ENCODE peak calls at places on chromosomes 7 and 10, in nine cellular contexts. One of them, this sample, is unnamed.

GRCh38 chr10:50972591-50972990 is 87.2 kb upstream of the A1CF start:
- DNase-seq in A549: no peak
- DNase-seq in IMR-90: no peak
- DNase-seq in thyroid gland: no peak
- DNase-seq in adrenal gland: no peak
- DNase-seq in K562: no peak
- DNase-seq in spleen: no peak
- DNase-seq in body of pancreas: peak; percentile 74
- DNase-seq in heart left ventricle: no peak
- DNase-seq in this sample: no peak

GRCh38 chr7:63900394-63901203 is 98.0 kb upstream of the ZNF722 start:
- DNase-seq in spleen: peak; percentile 97
- DNase-seq in heart left ventricle: peak; percentile 97
- DNase-seq in thyroid gland: peak; percentile 97
- DNase-seq in body of pancreas: peak; percentile 97
- DNase-seq in K562: peak; percentile 73
- DNase-seq in adrenal gland: peak; percentile 88
- DNase-seq in IMR-90: no peak
- DNase-seq in A549: no peak
- DNase-seq in this sample: no peak

GRCh38 chr7:158252837-158253669 is 334.6 kb downstream of the PTPRN2 start:
- DNase-seq in heart left ventricle: peak; percentile 1
- DNase-seq in spleen: peak; percentile 61
- DNase-seq in K562: no peak
- DNase-seq in A549: no peak
- DNase-seq in IMR-90: no peak
- DNase-seq in adrenal gland: no peak
- DNase-seq in body of pancreas: no peak
- DNase-seq in thyroid gland: peak; percentile 37
- DNase-seq in this sample: no peak

GRCh38 chr10:102235598-102235920 is 5.8 kb downstream of the PITX3 start:
- DNase-seq in body of pancreas: no peak
- DNase-seq in A549: peak; percentile 41
- DNase-seq in adrenal gland: no peak
- DNase-seq in thyroid gland: no peak
- DNase-seq in spleen: no peak
- DNase-seq in IMR-90: peak; percentile 28
- DNase-seq in K562: no peak
- DNase-seq in heart left ventricle: no peak
- DNase-seq in this sample: no peak

GRCh38 chr10:113980408-113981087 is 63.1 kb upstream of the ADRB1 start:
- DNase-seq in A549: no peak
- DNase-seq in thyroid gland: no peak
- DNase-seq in spleen: no peak
- DNase-seq in heart left ventricle: no peak
- DNase-seq in IMR-90: no peak
- DNase-seq in adrenal gland: no peak
- DNase-seq in body of pancreas: no peak
- DNase-seq in K562: no peak
- DNase-seq in this sample: no peak

GRCh38 chr7:5797179-5797578 is 15.7 kb upstream of the RNF216 start:
- DNase-seq in IMR-90: no peak
- DNase-seq in thyroid gland: no peak
- DNase-seq in A549: no peak
- DNase-seq in K562: no peak
- DNase-seq in body of pancreas: no peak
- DNase-seq in heart left ventricle: no peak
- DNase-seq in adrenal gland: no peak
- DNase-seq in spleen: no peak
- DNase-seq in this sample: no peak

GRCh38 chr7:112202819-112203218 is 3.4 kb downstream of the DOCK4 start:
- DNase-seq in heart left ventricle: no peak
- DNase-seq in A549: no peak
- DNase-seq in adrenal gland: peak; percentile 27
- DNase-seq in body of pancreas: peak; percentile 56
- DNase-seq in spleen: no peak
- DNase-seq in thyroid gland: peak; percentile 57
- DNase-seq in K562: peak; percentile 41
- DNase-seq in IMR-90: no peak
- DNase-seq in this sample: no peak

GRCh38 chr10:50216894-50217293 is 34.4 kb downstream of the ASAH2 start:
- DNase-seq in heart left ventricle: no peak
- DNase-seq in adrenal gland: no peak
- DNase-seq in body of pancreas: no peak
- DNase-seq in thyroid gland: no peak
- DNase-seq in IMR-90: peak; percentile 10
- DNase-seq in K562: no peak
- DNase-seq in spleen: no peak
- DNase-seq in A549: no peak
- DNase-seq in this sample: no peak

GRCh38 chr7:28091190-28091589 is 89.4 kb downstream of the JAZF1 start:
- DNase-seq in body of pancreas: no peak
- DNase-seq in heart left ventricle: no peak
- DNase-seq in thyroid gland: no peak
- DNase-seq in adrenal gland: no peak
- DNase-seq in spleen: no peak
- DNase-seq in IMR-90: no peak
- DNase-seq in A549: no peak
- DNase-seq in K562: no peak
- DNase-seq in this sample: no peak

GRCh38 chr7:28093617-28094232 is 86.9 kb downstream of the JAZF1 start:
- DNase-seq in heart left ventricle: no peak
- DNase-seq in A549: peak; percentile 62
- DNase-seq in body of pancreas: peak; percentile 58
- DNase-seq in adrenal gland: peak; percentile 84
- DNase-seq in IMR-90: peak; percentile 70
- DNase-seq in spleen: peak; percentile 90
- DNase-seq in thyroid gland: peak; percentile 59
- DNase-seq in K562: peak; percentile 72
- DNase-seq in this sample: peak; percentile 73

GRCh38 chr7:28096713-28097112 is 83.9 kb downstream of the JAZF1 start:
- DNase-seq in K562: peak; percentile 55
- DNase-seq in IMR-90: peak; percentile 72
- DNase-seq in A549: peak; percentile 72
- DNase-seq in adrenal gland: peak; percentile 58
- DNase-seq in thyroid gland: peak; percentile 46
- DNase-seq in heart left ventricle: peak; percentile 48
- DNase-seq in body of pancreas: peak; percentile 54
- DNase-seq in spleen: no peak
- DNase-seq in this sample: peak; percentile 81
- TF ChIP-seq POLR2A in K562: no peak
- TF ChIP-seq POLR2A in IMR-90: no peak
- TF ChIP-seq POLR2A in A549: no peak
- TF ChIP-seq POLR2A in adrenal gland: no peak
- TF ChIP-seq POLR2A in thyroid gland: no peak
- TF ChIP-seq POLR2A in heart left ventricle: no peak
- TF ChIP-seq POLR2A in body of pancreas: no peak
- TF ChIP-seq POLR2A in spleen: no peak
- TF ChIP-seq POLR2A in this sample: no peak

GRCh38 chr7:2354173-2355078 is at the start of gene EIF3B:
- DNase-seq in A549: peak; percentile 91
- DNase-seq in adrenal gland: peak; percentile 92
- DNase-seq in IMR-90: peak; percentile 94
- DNase-seq in body of pancreas: peak; percentile 88
- DNase-seq in heart left ventricle: peak; percentile 92
- DNase-seq in thyroid gland: peak; percentile 85
- DNase-seq in spleen: peak; percentile 97
- DNase-seq in K562: peak; percentile 94
- DNase-seq in this sample: peak; percentile 99

GRCh38 chr7:2355079-2356008 is 717 bp downstream of the EIF3B start:
- DNase-seq in adrenal gland: peak; percentile 18
- DNase-seq in heart left ventricle: no peak
- DNase-seq in spleen: peak; percentile 91
- DNase-seq in IMR-90: no peak
- DNase-seq in K562: peak; percentile 51
- DNase-seq in A549: peak; percentile 31
- DNase-seq in body of pancreas: no peak
- DNase-seq in thyroid gland: no peak
- DNase-seq in this sample: peak; percentile 50

GRCh38 chr7:2357165-2357564 is 2.5 kb downstream of the EIF3B start:
- DNase-seq in adrenal gland: peak; percentile 28
- DNase-seq in spleen: no peak
- DNase-seq in thyroid gland: no peak
- DNase-seq in IMR-90: no peak
- DNase-seq in heart left ventricle: no peak
- DNase-seq in K562: peak; percentile 45
- DNase-seq in A549: no peak
- DNase-seq in body of pancreas: no peak
- DNase-seq in this sample: no peak

GRCh38 chr7:2353113-2353512 is 1.5 kb upstream of the EIF3B start:
- DNase-seq in thyroid gland: no peak
- DNase-seq in IMR-90: no peak
- DNase-seq in body of pancreas: no peak
- DNase-seq in spleen: no peak
- DNase-seq in K562: no peak
- DNase-seq in A549: no peak
- DNase-seq in adrenal gland: no peak
- DNase-seq in heart left ventricle: no peak
- DNase-seq in this sample: peak; percentile 23

DNA sequence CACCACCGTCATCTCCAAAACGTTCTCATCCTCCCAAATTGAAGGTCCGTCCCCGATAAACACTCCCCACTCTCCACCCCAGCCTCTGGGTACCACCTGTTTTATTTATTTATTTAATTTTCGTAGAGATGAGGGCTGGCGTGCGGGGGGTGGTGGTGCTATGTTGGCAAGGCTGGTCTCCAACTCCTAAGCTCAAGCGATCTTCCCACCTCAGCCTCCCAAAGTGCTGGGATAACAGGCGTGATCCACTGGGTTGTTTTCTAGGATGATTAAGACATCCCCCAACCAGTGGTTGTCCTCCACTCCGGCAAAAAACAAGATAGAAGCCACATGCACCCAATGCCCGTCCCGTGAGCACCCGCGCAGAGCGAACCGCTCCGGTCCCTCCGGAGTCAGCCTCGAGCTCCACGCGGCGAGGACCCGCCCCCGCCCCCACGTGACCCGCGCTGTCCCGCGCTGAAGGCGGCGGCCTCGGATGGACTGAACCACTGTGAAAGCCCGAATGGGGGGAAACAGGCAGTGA is 916 bp upstream of the EIF3B start:
- DNase-seq in A549: peak; percentile 95
- DNase-seq in adrenal gland: peak; percentile 90
- DNase-seq in K562: peak; percentile 94
- DNase-seq in thyroid gland: peak; percentile 88
- DNase-seq in spleen: peak; percentile 98
- DNase-seq in body of pancreas: peak; percentile 91
- DNase-seq in IMR-90: peak; percentile 86
- DNase-seq in heart left ventricle: peak; percentile 92
- DNase-seq in this sample: peak; percentile 98
- TF ChIP-seq POLR2A in A549: peak; percentile 98
- TF ChIP-seq POLR2A in adrenal gland: peak; percentile 20
- TF ChIP-seq POLR2A in K562: peak; percentile 88
- TF ChIP-seq POLR2A in thyroid gland: peak; percentile 43
- TF ChIP-seq POLR2A in spleen: no peak
- TF ChIP-seq POLR2A in body of pancreas: peak; percentile 63
- TF ChIP-seq POLR2A in IMR-90: no peak
- TF ChIP-seq POLR2A in heart left ventricle: no peak
- TF ChIP-seq POLR2A in this sample: peak; percentile 66

GRCh38 chr7:30284298-30285066 is at the start of gene ZNRF2:
- DNase-seq in IMR-90: peak; percentile 95
- DNase-seq in K562: peak; percentile 99
- DNase-seq in adrenal gland: peak; percentile 100
- DNase-seq in heart left ventricle: peak; percentile 99
- DNase-seq in body of pancreas: peak; percentile 100
- DNase-seq in thyroid gland: peak; percentile 100
- DNase-seq in A549: peak; percentile 95
- DNase-seq in spleen: peak; percentile 100
- DNase-seq in this sample: peak; percentile 100
- TF ChIP-seq POLR2A in IMR-90: no peak
- TF ChIP-seq POLR2A in K562: peak; percentile 56
- TF ChIP-seq POLR2A in adrenal gland: peak; percentile 54
- TF ChIP-seq POLR2A in heart left ventricle: no peak
- TF ChIP-seq POLR2A in body of pancreas: peak; percentile 88
- TF ChIP-seq POLR2A in thyroid gland: peak; percentile 79
- TF ChIP-seq POLR2A in A549: peak; percentile 52
- TF ChIP-seq POLR2A in spleen: peak; percentile 65
- TF ChIP-seq POLR2A in this sample: peak; percentile 72

GRCh38 chr10:123157210-123157609 is 3.0 kb downstream of the BUB3 start:
- DNase-seq in K562: peak; percentile 13
- DNase-seq in thyroid gland: no peak
- DNase-seq in body of pancreas: no peak
- DNase-seq in IMR-90: peak; percentile 82
- DNase-seq in A549: no peak
- DNase-seq in heart left ventricle: no peak
- DNase-seq in adrenal gland: no peak
- DNase-seq in spleen: no peak
- DNase-seq in this sample: peak; percentile 39

GRCh38 chr10:123154943-123155505 is 822 bp downstream of the BUB3 start:
- DNase-seq in adrenal gland: peak; percentile 62
- DNase-seq in spleen: no peak
- DNase-seq in IMR-90: peak; percentile 40
- DNase-seq in heart left ventricle: no peak
- DNase-seq in thyroid gland: no peak
- DNase-seq in A549: no peak
- DNase-seq in K562: peak; percentile 60
- DNase-seq in body of pancreas: peak; percentile 30
- DNase-seq in this sample: peak; percentile 84

GRCh38 chr10:123153486-123154091 is 613 bp upstream of the BUB3 start:
- DNase-seq in adrenal gland: no peak
- DNase-seq in body of pancreas: no peak
- DNase-seq in A549: no peak
- DNase-seq in spleen: peak; percentile 69
- DNase-seq in thyroid gland: no peak
- DNase-seq in heart left ventricle: no peak
- DNase-seq in K562: no peak
- DNase-seq in IMR-90: no peak
- DNase-seq in this sample: no peak

GRCh38 chr10:123156091-123156490 is 1.9 kb downstream of the BUB3 start:
- DNase-seq in K562: no peak
- DNase-seq in spleen: no peak
- DNase-seq in adrenal gland: no peak
- DNase-seq in thyroid gland: no peak
- DNase-seq in IMR-90: peak; percentile 53
- DNase-seq in A549: no peak
- DNase-seq in heart left ventricle: no peak
- DNase-seq in body of pancreas: no peak
- DNase-seq in this sample: peak; percentile 50

DNA sequence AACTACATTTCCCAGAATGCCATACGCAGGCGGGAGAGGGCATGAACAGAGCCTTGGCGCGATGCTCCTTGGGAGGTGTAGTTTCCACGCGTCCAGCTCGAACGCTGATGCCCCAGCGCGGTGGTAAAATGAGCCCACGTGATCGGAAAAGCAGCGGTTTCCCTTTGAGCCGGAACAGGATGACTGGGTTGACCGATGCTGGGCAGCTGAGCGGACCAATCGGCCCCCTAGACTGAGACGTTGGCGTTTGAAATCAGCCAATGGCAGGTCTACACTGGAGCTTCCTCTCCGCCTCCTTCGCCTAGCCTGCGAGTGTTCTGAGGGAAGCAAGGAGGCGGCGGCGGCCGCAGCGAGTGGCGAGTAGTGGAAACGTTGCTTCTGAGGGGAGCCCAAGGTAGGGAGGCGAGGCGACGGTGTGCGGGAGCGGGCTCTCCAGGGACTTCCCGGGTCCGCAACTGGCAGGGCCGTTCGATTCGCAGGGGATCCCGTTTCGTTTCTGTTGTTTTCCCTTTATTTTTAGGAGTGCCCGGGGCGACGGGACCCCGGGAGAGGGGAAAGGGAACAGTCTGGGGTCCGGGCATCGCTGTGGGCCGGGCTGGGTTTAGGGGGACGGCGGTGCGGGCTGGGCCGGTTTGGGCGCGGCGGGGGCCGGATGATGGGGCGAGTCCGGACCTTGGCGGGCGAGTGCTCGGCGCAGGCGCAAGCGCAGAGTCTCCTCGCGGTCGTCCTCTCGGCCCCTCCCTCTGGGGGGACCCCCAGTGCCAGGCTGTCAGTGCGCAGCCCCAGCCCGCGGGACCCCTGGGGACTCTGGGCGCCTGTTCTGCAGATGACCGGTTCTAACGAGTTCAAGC is at the start of gene BUB3:
- DNase-seq in thyroid gland: peak; percentile 99
- DNase-seq in spleen: peak; percentile 98
- DNase-seq in A549: peak; percentile 99
- DNase-seq in body of pancreas: peak; percentile 98
- DNase-seq in IMR-90: peak; percentile 100
- DNase-seq in K562: peak; percentile 97
- DNase-seq in heart left ventricle: peak; percentile 99
- DNase-seq in adrenal gland: peak; percentile 99
- DNase-seq in this sample: peak; percentile 99
- TF ChIP-seq POLR2A in thyroid gland: peak; percentile 83
- TF ChIP-seq POLR2A in spleen: peak; percentile 72
- TF ChIP-seq POLR2A in A549: peak; percentile 86
- TF ChIP-seq POLR2A in body of pancreas: peak; percentile 89
- TF ChIP-seq POLR2A in IMR-90: peak; percentile 94
- TF ChIP-seq POLR2A in K562: peak; percentile 96
- TF ChIP-seq POLR2A in heart left ventricle: no peak
- TF ChIP-seq POLR2A in adrenal gland: peak; percentile 58
- TF ChIP-seq POLR2A in this sample: peak; percentile 98

This sample was measured in erythroblast.